ENCODE peak calls at places on chromosomes 4 and X, in eight cellular contexts. U is activated T-cell treated with anti-CD3 and anti-CD28 coated beads for 1 hour; Z is GM23338; C is NCI-H1092 treated with DMSO at 0.1 percent for 48 hours; J is psoas muscle; A is effector CD4-positive, alpha-beta T cell; F is sciatic nerve; M is activated CD8-positive, alpha-beta T cell treated with anti-CD3 and anti-CD28 coated beads, Interleukin-2, amount 10 ng/mL, durations not matched to agents 7 days and 5 days. B is an unnamed sample.

GRCh38 chr4:6909970-6910339 is 329 bp downstream of the TBC1D14 start:
- DNase-seq in U (no peak), Z (peak; percentile 47), C (no peak), J (peak; percentile 42), A (peak; percentile 21), F (no peak), M (no peak), B (no peak)

GRCh38 chrX:15107367-15107988 is 162.4 kb downstream of the ASB9 start:
- DNase-seq in U (no peak), Z (peak; percentile 12), C (no peak), J (no peak), A (no peak), F (no peak), M (peak; percentile 21), B (no peak)

GRCh38 chrX:636971-637659 is 6.5 kb downstream of the SHOX start:
- DNase-seq in U (no peak), Z (peak; percentile 42), C (no peak), J (no peak), A (no peak), F (no peak), M (no peak), B (no peak)

GRCh38 chrX:70525733-70526132 is 81.1 kb downstream of the DLG3 start:
- DNase-seq in U (no peak), Z (no peak), C (peak; percentile 3), J (no peak), A (no peak), F (no peak), M (no peak), B (no peak)

GRCh38 chr4:142883433-142883832 is 37.3 kb upstream of the INPP4B start:
- DNase-seq in U (no peak), Z (peak; percentile 72), C (peak; percentile 7), J (no peak), A (no peak), F (no peak), M (no peak), B (no peak)

GRCh38 chr4:6647582-6648230 is 7.2 kb downstream of the MRFAP1 start:
- DNase-seq in U (no peak), Z (no peak), C (no peak), J (no peak), A (no peak), F (no peak), M (no peak), B (no peak)

GRCh38 chr4:41538017-41538733 is at the start of gene LIMCH1:
- DNase-seq in U (no peak), Z (peak; percentile 59), C (no peak), J (peak; percentile 74), A (no peak), F (peak; percentile 67), M (no peak), B (no peak)

GRCh38 chrX:24014388-24015018 is 12.5 kb downstream of the KLHL15 start:
- DNase-seq in U (peak; percentile 0), Z (no peak), C (no peak), J (no peak), A (no peak), F (no peak), M (peak; percentile 22), B (no peak)

GRCh38 chr4:67939195-67939594 is 24.1 kb downstream of the TMPRSS11A start:
- DNase-seq in U (no peak), Z (no peak), C (no peak), J (no peak), A (no peak), F (no peak), M (no peak), B (no peak)